ENCODE peak calls at places on chromosomes 16 and 17, in six cellular contexts. One of them, this sample, is unnamed.

GRCh38 chr16:4372578-4373355 is 1.1 kb downstream of the VASN start:
- DNase-seq in progenitor cell of endocrine pancreas: no peak
- DNase-seq in ureter: no peak
- DNase-seq in DMS 273 treated with DMSO at 0.1 percent for 48 hours: no peak
- DNase-seq in NCI-H1105 treated with DMSO at 0.1 percent for 48 hours: peak; percentile 50
- DNase-seq in activated naive CD8-positive, alpha-beta T cell treated with anti-CD3 and anti-CD28 coated beads, Interleukin-2, amount 50 U/mL, for 16 hours: no peak
- DNase-seq in this sample: no peak

GRCh38 chr17:2710075-2710803 is 1.3 kb downstream of the CLUH start:
- DNase-seq in NCI-H1105 treated with DMSO at 0.1 percent for 48 hours: no peak
- DNase-seq in ureter: no peak
- DNase-seq in DMS 273 treated with DMSO at 0.1 percent for 48 hours: no peak
- DNase-seq in progenitor cell of endocrine pancreas: no peak
- DNase-seq in activated naive CD8-positive, alpha-beta T cell treated with anti-CD3 and anti-CD28 coated beads, Interleukin-2, amount 50 U/mL, for 16 hours: no peak
- DNase-seq in this sample: no peak

GRCh38 chr17:73646409-73647305 is 2.4 kb upstream of the SDK2 start:
- DNase-seq in activated naive CD8-positive, alpha-beta T cell treated with anti-CD3 and anti-CD28 coated beads, Interleukin-2, amount 50 U/mL, for 16 hours: no peak
- DNase-seq in progenitor cell of endocrine pancreas: no peak
- DNase-seq in NCI-H1105 treated with DMSO at 0.1 percent for 48 hours: peak; percentile 10
- DNase-seq in ureter: no peak
- DNase-seq in DMS 273 treated with DMSO at 0.1 percent for 48 hours: no peak
- DNase-seq in this sample: no peak

GRCh38 chr16:81723098-81723723 is 55.9 kb upstream of the PLCG2 start:
- DNase-seq in ureter: no peak
- DNase-seq in NCI-H1105 treated with DMSO at 0.1 percent for 48 hours: peak; percentile 71
- DNase-seq in progenitor cell of endocrine pancreas: no peak
- DNase-seq in activated naive CD8-positive, alpha-beta T cell treated with anti-CD3 and anti-CD28 coated beads, Interleukin-2, amount 50 U/mL, for 16 hours: peak; percentile 13
- DNase-seq in DMS 273 treated with DMSO at 0.1 percent for 48 hours: peak; percentile 56
- DNase-seq in this sample: peak; percentile 92

GRCh38 chr17:72657467-72658317 is 434.8 kb downstream of the SLC39A11 start:
- DNase-seq in ureter: no peak
- DNase-seq in progenitor cell of endocrine pancreas: no peak
- DNase-seq in DMS 273 treated with DMSO at 0.1 percent for 48 hours: no peak
- DNase-seq in NCI-H1105 treated with DMSO at 0.1 percent for 48 hours: no peak
- DNase-seq in activated naive CD8-positive, alpha-beta T cell treated with anti-CD3 and anti-CD28 coated beads, Interleukin-2, amount 50 U/mL, for 16 hours: no peak
- DNase-seq in this sample: no peak

GRCh38 chr17:27980035-27980434 is 62.4 kb upstream of the NLK start:
- DNase-seq in ureter: no peak
- DNase-seq in DMS 273 treated with DMSO at 0.1 percent for 48 hours: no peak
- DNase-seq in NCI-H1105 treated with DMSO at 0.1 percent for 48 hours: no peak
- DNase-seq in progenitor cell of endocrine pancreas: no peak
- DNase-seq in activated naive CD8-positive, alpha-beta T cell treated with anti-CD3 and anti-CD28 coated beads, Interleukin-2, amount 50 U/mL, for 16 hours: no peak
- DNase-seq in this sample: no peak

GRCh38 chr17:49862781-49863331 is 15.0 kb upstream of the TAC4 start:
- DNase-seq in DMS 273 treated with DMSO at 0.1 percent for 48 hours: no peak
- DNase-seq in activated naive CD8-positive, alpha-beta T cell treated with anti-CD3 and anti-CD28 coated beads, Interleukin-2, amount 50 U/mL, for 16 hours: no peak
- DNase-seq in ureter: no peak
- DNase-seq in progenitor cell of endocrine pancreas: no peak
- DNase-seq in NCI-H1105 treated with DMSO at 0.1 percent for 48 hours: no peak
- DNase-seq in this sample: no peak

GRCh38 chr16:53945996-53946395 is 242.0 kb downstream of the FTO start:
- DNase-seq in DMS 273 treated with DMSO at 0.1 percent for 48 hours: no peak
- DNase-seq in ureter: no peak
- DNase-seq in progenitor cell of endocrine pancreas: no peak
- DNase-seq in NCI-H1105 treated with DMSO at 0.1 percent for 48 hours: peak; percentile 23
- DNase-seq in activated naive CD8-positive, alpha-beta T cell treated with anti-CD3 and anti-CD28 coated beads, Interleukin-2, amount 50 U/mL, for 16 hours: no peak
- DNase-seq in this sample: no peak

GRCh38 chr16:85321856-85322271 is 209.6 kb upstream of the CIBAR2 start:
- DNase-seq in activated naive CD8-positive, alpha-beta T cell treated with anti-CD3 and anti-CD28 coated beads, Interleukin-2, amount 50 U/mL, for 16 hours: no peak
- DNase-seq in ureter: peak; percentile 94
- DNase-seq in DMS 273 treated with DMSO at 0.1 percent for 48 hours: no peak
- DNase-seq in NCI-H1105 treated with DMSO at 0.1 percent for 48 hours: no peak
- DNase-seq in progenitor cell of endocrine pancreas: no peak
- DNase-seq in this sample: no peak

GRCh38 chr17:77963441-77963840 is 4.9 kb downstream of the TNRC6C start:
- DNase-seq in progenitor cell of endocrine pancreas: no peak
- DNase-seq in ureter: no peak
- DNase-seq in NCI-H1105 treated with DMSO at 0.1 percent for 48 hours: peak; percentile 47
- DNase-seq in DMS 273 treated with DMSO at 0.1 percent for 48 hours: no peak
- DNase-seq in activated naive CD8-positive, alpha-beta T cell treated with anti-CD3 and anti-CD28 coated beads, Interleukin-2, amount 50 U/mL, for 16 hours: no peak
- DNase-seq in this sample: peak; percentile 36

GRCh38 chr17:79988163-79988971 is 47.3 kb downstream of the TBC1D16 start:
- DNase-seq in ureter: peak; percentile 54
- DNase-seq in NCI-H1105 treated with DMSO at 0.1 percent for 48 hours: peak; percentile 72
- DNase-seq in DMS 273 treated with DMSO at 0.1 percent for 48 hours: no peak
- DNase-seq in activated naive CD8-positive, alpha-beta T cell treated with anti-CD3 and anti-CD28 coated beads, Interleukin-2, amount 50 U/mL, for 16 hours: no peak
- DNase-seq in progenitor cell of endocrine pancreas: no peak
- DNase-seq in this sample: peak; percentile 65

GRCh38 chr16:31842864-31843263 is 30.7 kb upstream of the ZNF267 start:
- DNase-seq in progenitor cell of endocrine pancreas: no peak
- DNase-seq in NCI-H1105 treated with DMSO at 0.1 percent for 48 hours: no peak
- DNase-seq in activated naive CD8-positive, alpha-beta T cell treated with anti-CD3 and anti-CD28 coated beads, Interleukin-2, amount 50 U/mL, for 16 hours: no peak
- DNase-seq in DMS 273 treated with DMSO at 0.1 percent for 48 hours: no peak
- DNase-seq in ureter: no peak
- DNase-seq in this sample: no peak

GRCh38 chr16:11356573-11357331 is 11.5 kb downstream of the RMI2 start:
- DNase-seq in NCI-H1105 treated with DMSO at 0.1 percent for 48 hours: peak; percentile 16
- DNase-seq in DMS 273 treated with DMSO at 0.1 percent for 48 hours: no peak
- DNase-seq in ureter: peak; percentile 70
- DNase-seq in progenitor cell of endocrine pancreas: peak; percentile 35
- DNase-seq in activated naive CD8-positive, alpha-beta T cell treated with anti-CD3 and anti-CD28 coated beads, Interleukin-2, amount 50 U/mL, for 16 hours: no peak
- DNase-seq in this sample: peak; percentile 40

GRCh38 chr16:68884867-68885266 is 41.5 kb downstream of the TANGO6 start:
- DNase-seq in DMS 273 treated with DMSO at 0.1 percent for 48 hours: no peak
- DNase-seq in activated naive CD8-positive, alpha-beta T cell treated with anti-CD3 and anti-CD28 coated beads, Interleukin-2, amount 50 U/mL, for 16 hours: no peak
- DNase-seq in progenitor cell of endocrine pancreas: no peak
- DNase-seq in ureter: no peak
- DNase-seq in NCI-H1105 treated with DMSO at 0.1 percent for 48 hours: peak; percentile 84
- DNase-seq in this sample: no peak

GRCh38 chr17:80927791-80928216 is 63.8 kb upstream of the CHMP6 start:
- DNase-seq in progenitor cell of endocrine pancreas: no peak
- DNase-seq in activated naive CD8-positive, alpha-beta T cell treated with anti-CD3 and anti-CD28 coated beads, Interleukin-2, amount 50 U/mL, for 16 hours: no peak
- DNase-seq in NCI-H1105 treated with DMSO at 0.1 percent for 48 hours: no peak
- DNase-seq in DMS 273 treated with DMSO at 0.1 percent for 48 hours: no peak
- DNase-seq in ureter: no peak
- DNase-seq in this sample: no peak

GRCh38 chr16:3050487-3050886 is 4.1 kb downstream of the MMP25 start:
- DNase-seq in NCI-H1105 treated with DMSO at 0.1 percent for 48 hours: no peak
- DNase-seq in progenitor cell of endocrine pancreas: no peak
- DNase-seq in DMS 273 treated with DMSO at 0.1 percent for 48 hours: no peak
- DNase-seq in ureter: no peak
- DNase-seq in activated naive CD8-positive, alpha-beta T cell treated with anti-CD3 and anti-CD28 coated beads, Interleukin-2, amount 50 U/mL, for 16 hours: no peak
- DNase-seq in this sample: no peak

GRCh38 chr16:84773312-84773711 is 46.5 kb upstream of the CRISPLD2 start:
- DNase-seq in DMS 273 treated with DMSO at 0.1 percent for 48 hours: no peak
- DNase-seq in progenitor cell of endocrine pancreas: no peak
- DNase-seq in activated naive CD8-positive, alpha-beta T cell treated with anti-CD3 and anti-CD28 coated beads, Interleukin-2, amount 50 U/mL, for 16 hours: no peak
- DNase-seq in NCI-H1105 treated with DMSO at 0.1 percent for 48 hours: no peak
- DNase-seq in ureter: no peak
- DNase-seq in this sample: no peak

GRCh38 chr17:80884811-80885210 is 106.8 kb upstream of the CHMP6 start:
- DNase-seq in NCI-H1105 treated with DMSO at 0.1 percent for 48 hours: no peak
- DNase-seq in progenitor cell of endocrine pancreas: no peak
- DNase-seq in DMS 273 treated with DMSO at 0.1 percent for 48 hours: no peak
- DNase-seq in activated naive CD8-positive, alpha-beta T cell treated with anti-CD3 and anti-CD28 coated beads, Interleukin-2, amount 50 U/mL, for 16 hours: no peak
- DNase-seq in ureter: no peak
- DNase-seq in this sample: no peak

GRCh38 chr17:65171753-65172152 is 34.6 kb downstream of the RGS9 start:
- DNase-seq in activated naive CD8-positive, alpha-beta T cell treated with anti-CD3 and anti-CD28 coated beads, Interleukin-2, amount 50 U/mL, for 16 hours: no peak
- DNase-seq in NCI-H1105 treated with DMSO at 0.1 percent for 48 hours: no peak
- DNase-seq in DMS 273 treated with DMSO at 0.1 percent for 48 hours: no peak
- DNase-seq in ureter: no peak
- DNase-seq in progenitor cell of endocrine pancreas: no peak
- DNase-seq in this sample: no peak

GRCh38 chr17:79670537-79671386 is 59.9 kb upstream of the RBFOX3 start:
- DNase-seq in progenitor cell of endocrine pancreas: no peak
- DNase-seq in ureter: no peak
- DNase-seq in activated naive CD8-positive, alpha-beta T cell treated with anti-CD3 and anti-CD28 coated beads, Interleukin-2, amount 50 U/mL, for 16 hours: no peak
- DNase-seq in DMS 273 treated with DMSO at 0.1 percent for 48 hours: peak; percentile 79
- DNase-seq in NCI-H1105 treated with DMSO at 0.1 percent for 48 hours: no peak
- DNase-seq in this sample: no peak

GRCh38 chr17:42067371-42068180 is 17.2 kb upstream of the C17orf113 start:
- DNase-seq in DMS 273 treated with DMSO at 0.1 percent for 48 hours: peak; percentile 53
- DNase-seq in ureter: peak; percentile 73
- DNase-seq in progenitor cell of endocrine pancreas: peak; percentile 68
- DNase-seq in activated naive CD8-positive, alpha-beta T cell treated with anti-CD3 and anti-CD28 coated beads, Interleukin-2, amount 50 U/mL, for 16 hours: peak; percentile 52
- DNase-seq in NCI-H1105 treated with DMSO at 0.1 percent for 48 hours: peak; percentile 19
- DNase-seq in this sample: no peak

GRCh38 chr16:28974437-28975157 is at the start of gene SPNS1:
- DNase-seq in DMS 273 treated with DMSO at 0.1 percent for 48 hours: peak; percentile 90
- DNase-seq in activated naive CD8-positive, alpha-beta T cell treated with anti-CD3 and anti-CD28 coated beads, Interleukin-2, amount 50 U/mL, for 16 hours: peak; percentile 79
- DNase-seq in NCI-H1105 treated with DMSO at 0.1 percent for 48 hours: peak; percentile 92
- DNase-seq in progenitor cell of endocrine pancreas: peak; percentile 89
- DNase-seq in ureter: peak; percentile 99
- DNase-seq in this sample: peak; percentile 94

GRCh38 chr16:66520406-66521194 is 29.3 kb downstream of the TK2 start:
- DNase-seq in activated naive CD8-positive, alpha-beta T cell treated with anti-CD3 and anti-CD28 coated beads, Interleukin-2, amount 50 U/mL, for 16 hours: no peak
- DNase-seq in progenitor cell of endocrine pancreas: no peak
- DNase-seq in NCI-H1105 treated with DMSO at 0.1 percent for 48 hours: no peak
- DNase-seq in DMS 273 treated with DMSO at 0.1 percent for 48 hours: no peak
- DNase-seq in ureter: no peak
- DNase-seq in this sample: no peak

GRCh38 chr16:24815052-24815451 is 30.7 kb upstream of the SLC5A11 start:
- DNase-seq in ureter: no peak
- DNase-seq in NCI-H1105 treated with DMSO at 0.1 percent for 48 hours: peak; percentile 76
- DNase-seq in progenitor cell of endocrine pancreas: no peak
- DNase-seq in activated naive CD8-positive, alpha-beta T cell treated with anti-CD3 and anti-CD28 coated beads, Interleukin-2, amount 50 U/mL, for 16 hours: no peak
- DNase-seq in DMS 273 treated with DMSO at 0.1 percent for 48 hours: no peak
- DNase-seq in this sample: no peak

GRCh38 chr17:40412880-40413279 is 4.8 kb downstream of the TOP2A start:
- DNase-seq in DMS 273 treated with DMSO at 0.1 percent for 48 hours: no peak
- DNase-seq in ureter: no peak
- DNase-seq in NCI-H1105 treated with DMSO at 0.1 percent for 48 hours: no peak
- DNase-seq in activated naive CD8-positive, alpha-beta T cell treated with anti-CD3 and anti-CD28 coated beads, Interleukin-2, amount 50 U/mL, for 16 hours: no peak
- DNase-seq in progenitor cell of endocrine pancreas: no peak
- DNase-seq in this sample: no peak

GRCh38 chr17:51342257-51342656 is 81.9 kb downstream of the UTP18 start:
- DNase-seq in DMS 273 treated with DMSO at 0.1 percent for 48 hours: no peak
- DNase-seq in progenitor cell of endocrine pancreas: no peak
- DNase-seq in activated naive CD8-positive, alpha-beta T cell treated with anti-CD3 and anti-CD28 coated beads, Interleukin-2, amount 50 U/mL, for 16 hours: no peak
- DNase-seq in ureter: no peak
- DNase-seq in NCI-H1105 treated with DMSO at 0.1 percent for 48 hours: no peak
- DNase-seq in this sample: no peak

GRCh38 chr17:60173304-60173807 is 23.6 kb downstream of the CA4 start:
- DNase-seq in NCI-H1105 treated with DMSO at 0.1 percent for 48 hours: peak; percentile 8
- DNase-seq in ureter: no peak
- DNase-seq in activated naive CD8-positive, alpha-beta T cell treated with anti-CD3 and anti-CD28 coated beads, Interleukin-2, amount 50 U/mL, for 16 hours: no peak
- DNase-seq in DMS 273 treated with DMSO at 0.1 percent for 48 hours: no peak
- DNase-seq in progenitor cell of endocrine pancreas: no peak
- DNase-seq in this sample: no peak

GRCh38 chr16:15835136-15835878 is 21.5 kb downstream of the MYH11 start:
- DNase-seq in NCI-H1105 treated with DMSO at 0.1 percent for 48 hours: no peak
- DNase-seq in DMS 273 treated with DMSO at 0.1 percent for 48 hours: no peak
- DNase-seq in progenitor cell of endocrine pancreas: no peak
- DNase-seq in activated naive CD8-positive, alpha-beta T cell treated with anti-CD3 and anti-CD28 coated beads, Interleukin-2, amount 50 U/mL, for 16 hours: no peak
- DNase-seq in ureter: no peak
- DNase-seq in this sample: no peak

GRCh38 chr16:28975158-28975603 is 603 bp downstream of the SPNS1 start:
- DNase-seq in activated naive CD8-positive, alpha-beta T cell treated with anti-CD3 and anti-CD28 coated beads, Interleukin-2, amount 50 U/mL, for 16 hours: no peak
- DNase-seq in progenitor cell of endocrine pancreas: no peak
- DNase-seq in NCI-H1105 treated with DMSO at 0.1 percent for 48 hours: no peak
- DNase-seq in DMS 273 treated with DMSO at 0.1 percent for 48 hours: no peak
- DNase-seq in ureter: no peak
- DNase-seq in this sample: no peak

GRCh38 chr17:60073063-60073462 is 5.7 kb downstream of the HEATR6 start:
- DNase-seq in NCI-H1105 treated with DMSO at 0.1 percent for 48 hours: no peak
- DNase-seq in DMS 273 treated with DMSO at 0.1 percent for 48 hours: no peak
- DNase-seq in progenitor cell of endocrine pancreas: no peak
- DNase-seq in activated naive CD8-positive, alpha-beta T cell treated with anti-CD3 and anti-CD28 coated beads, Interleukin-2, amount 50 U/mL, for 16 hours: no peak
- DNase-seq in ureter: no peak
- DNase-seq in this sample: no peak

GRCh38 chr17:2264023-2264860 is 39.3 kb downstream of the SMG6 start:
- DNase-seq in activated naive CD8-positive, alpha-beta T cell treated with anti-CD3 and anti-CD28 coated beads, Interleukin-2, amount 50 U/mL, for 16 hours: no peak
- DNase-seq in progenitor cell of endocrine pancreas: no peak
- DNase-seq in DMS 273 treated with DMSO at 0.1 percent for 48 hours: no peak
- DNase-seq in ureter: no peak
- DNase-seq in NCI-H1105 treated with DMSO at 0.1 percent for 48 hours: peak; percentile 5
- DNase-seq in this sample: no peak

GRCh38 chr17:616407-616806 is 98.2 kb downstream of the VPS53 start:
- DNase-seq in ureter: no peak
- DNase-seq in activated naive CD8-positive, alpha-beta T cell treated with anti-CD3 and anti-CD28 coated beads, Interleukin-2, amount 50 U/mL, for 16 hours: no peak
- DNase-seq in DMS 273 treated with DMSO at 0.1 percent for 48 hours: no peak
- DNase-seq in progenitor cell of endocrine pancreas: no peak
- DNase-seq in NCI-H1105 treated with DMSO at 0.1 percent for 48 hours: no peak
- DNase-seq in this sample: no peak